ENCODE peak calls at places on chromosomes 2 and 18, in seven cellular contexts. One of them, this sample, is unnamed.

GRCh38 chr2:83944174-83944573 is 514.9 kb downstream of the SUCLG1 start:
- DNase-seq in mammary epithelial cell: no peak
- DNase-seq in Calu3: no peak
- DNase-seq in stimulated activated CD4-positive, alpha-beta T cell treated with anti-CD3 and anti-CD28 coated beads, Interleukin-12 subunit alpha, Interleukin-12 subunit beta, amount 100 ng/mL, for 48 hours: no peak
- DNase-seq in substantia nigra: no peak
- DNase-seq in lower lobe of right lung: no peak
- DNase-seq in occipital lobe: no peak
- DNase-seq in this sample: no peak

GRCh38 chr2:99444222-99444621 is 45.6 kb downstream of the REV1 start:
- DNase-seq in Calu3: no peak
- DNase-seq in substantia nigra: no peak
- DNase-seq in occipital lobe: no peak
- DNase-seq in lower lobe of right lung: no peak
- DNase-seq in mammary epithelial cell: no peak
- DNase-seq in stimulated activated CD4-positive, alpha-beta T cell treated with anti-CD3 and anti-CD28 coated beads, Interleukin-12 subunit alpha, Interleukin-12 subunit beta, amount 100 ng/mL, for 48 hours: no peak
- DNase-seq in this sample: no peak

GRCh38 chr2:36696533-36696932 is at the start of gene VIT:
- DNase-seq in lower lobe of right lung: no peak
- DNase-seq in Calu3: no peak
- DNase-seq in occipital lobe: no peak
- DNase-seq in mammary epithelial cell: no peak
- DNase-seq in stimulated activated CD4-positive, alpha-beta T cell treated with anti-CD3 and anti-CD28 coated beads, Interleukin-12 subunit alpha, Interleukin-12 subunit beta, amount 100 ng/mL, for 48 hours: no peak
- DNase-seq in substantia nigra: no peak
- DNase-seq in this sample: no peak

GRCh38 chr2:236773206-236773605 is 203.6 kb downstream of the ACKR3 start:
- DNase-seq in lower lobe of right lung: no peak
- DNase-seq in stimulated activated CD4-positive, alpha-beta T cell treated with anti-CD3 and anti-CD28 coated beads, Interleukin-12 subunit alpha, Interleukin-12 subunit beta, amount 100 ng/mL, for 48 hours: no peak
- DNase-seq in Calu3: no peak
- DNase-seq in substantia nigra: no peak
- DNase-seq in mammary epithelial cell: no peak
- DNase-seq in occipital lobe: no peak
- DNase-seq in this sample: no peak

GRCh38 chr2:189298481-189298880 is 118.9 kb upstream of the COL5A2 start:
- DNase-seq in Calu3: no peak
- DNase-seq in lower lobe of right lung: no peak
- DNase-seq in occipital lobe: no peak
- DNase-seq in mammary epithelial cell: peak; percentile 8
- DNase-seq in stimulated activated CD4-positive, alpha-beta T cell treated with anti-CD3 and anti-CD28 coated beads, Interleukin-12 subunit alpha, Interleukin-12 subunit beta, amount 100 ng/mL, for 48 hours: no peak
- DNase-seq in substantia nigra: no peak
- DNase-seq in this sample: no peak

GRCh38 chr18:65567372-65567771 is 183.4 kb upstream of the CDH7 start:
- DNase-seq in stimulated activated CD4-positive, alpha-beta T cell treated with anti-CD3 and anti-CD28 coated beads, Interleukin-12 subunit alpha, Interleukin-12 subunit beta, amount 100 ng/mL, for 48 hours: no peak
- DNase-seq in Calu3: peak; percentile 19
- DNase-seq in substantia nigra: no peak
- DNase-seq in occipital lobe: no peak
- DNase-seq in mammary epithelial cell: no peak
- DNase-seq in lower lobe of right lung: no peak
- DNase-seq in this sample: peak; percentile 36

GRCh38 chr2:31402388-31402787 is 12.2 kb downstream of the XDH start:
- DNase-seq in substantia nigra: no peak
- DNase-seq in mammary epithelial cell: no peak
- DNase-seq in stimulated activated CD4-positive, alpha-beta T cell treated with anti-CD3 and anti-CD28 coated beads, Interleukin-12 subunit alpha, Interleukin-12 subunit beta, amount 100 ng/mL, for 48 hours: no peak
- DNase-seq in lower lobe of right lung: no peak
- DNase-seq in Calu3: no peak
- DNase-seq in occipital lobe: no peak
- DNase-seq in this sample: no peak

GRCh38 chr2:121018136-121019057 is 266.6 kb downstream of the TFCP2L1 start:
- DNase-seq in occipital lobe: no peak
- DNase-seq in stimulated activated CD4-positive, alpha-beta T cell treated with anti-CD3 and anti-CD28 coated beads, Interleukin-12 subunit alpha, Interleukin-12 subunit beta, amount 100 ng/mL, for 48 hours: no peak
- DNase-seq in substantia nigra: no peak
- DNase-seq in Calu3: peak; percentile 11
- DNase-seq in mammary epithelial cell: no peak
- DNase-seq in lower lobe of right lung: no peak
- DNase-seq in this sample: no peak

GRCh38 chr2:127037456-127037855 is 69.5 kb downstream of the BIN1 start:
- DNase-seq in Calu3: no peak
- DNase-seq in substantia nigra: no peak
- DNase-seq in lower lobe of right lung: no peak
- DNase-seq in occipital lobe: no peak
- DNase-seq in mammary epithelial cell: no peak
- DNase-seq in stimulated activated CD4-positive, alpha-beta T cell treated with anti-CD3 and anti-CD28 coated beads, Interleukin-12 subunit alpha, Interleukin-12 subunit beta, amount 100 ng/mL, for 48 hours: no peak
- DNase-seq in this sample: no peak

GRCh38 chr2:229089806-229090205 is 181.3 kb downstream of the PID1 start:
- DNase-seq in occipital lobe: no peak
- DNase-seq in lower lobe of right lung: no peak
- DNase-seq in Calu3: no peak
- DNase-seq in substantia nigra: no peak
- DNase-seq in mammary epithelial cell: no peak
- DNase-seq in stimulated activated CD4-positive, alpha-beta T cell treated with anti-CD3 and anti-CD28 coated beads, Interleukin-12 subunit alpha, Interleukin-12 subunit beta, amount 100 ng/mL, for 48 hours: no peak
- DNase-seq in this sample: no peak

GRCh38 chr18:13266208-13267100 is 47.9 kb downstream of the LDLRAD4 start:
- DNase-seq in substantia nigra: no peak
- DNase-seq in stimulated activated CD4-positive, alpha-beta T cell treated with anti-CD3 and anti-CD28 coated beads, Interleukin-12 subunit alpha, Interleukin-12 subunit beta, amount 100 ng/mL, for 48 hours: peak; percentile 58
- DNase-seq in occipital lobe: no peak
- DNase-seq in lower lobe of right lung: peak; percentile 68
- DNase-seq in mammary epithelial cell: no peak
- DNase-seq in Calu3: no peak
- DNase-seq in this sample: no peak

GRCh38 chr2:140442319-140442718 is 1662.1 kb upstream of the NXPH2 start:
- DNase-seq in stimulated activated CD4-positive, alpha-beta T cell treated with anti-CD3 and anti-CD28 coated beads, Interleukin-12 subunit alpha, Interleukin-12 subunit beta, amount 100 ng/mL, for 48 hours: no peak
- DNase-seq in lower lobe of right lung: no peak
- DNase-seq in mammary epithelial cell: no peak
- DNase-seq in occipital lobe: no peak
- DNase-seq in Calu3: no peak
- DNase-seq in substantia nigra: no peak
- DNase-seq in this sample: no peak

GRCh38 chr18:65938592-65939372 is 188.0 kb downstream of the CDH7 start:
- DNase-seq in Calu3: peak; percentile 43
- DNase-seq in lower lobe of right lung: no peak
- DNase-seq in stimulated activated CD4-positive, alpha-beta T cell treated with anti-CD3 and anti-CD28 coated beads, Interleukin-12 subunit alpha, Interleukin-12 subunit beta, amount 100 ng/mL, for 48 hours: no peak
- DNase-seq in mammary epithelial cell: no peak
- DNase-seq in substantia nigra: no peak
- DNase-seq in occipital lobe: no peak
- DNase-seq in this sample: no peak

GRCh38 chr18:28729321-28729720 is 552.4 kb upstream of the CDH2 start:
- DNase-seq in Calu3: no peak
- DNase-seq in substantia nigra: no peak
- DNase-seq in occipital lobe: no peak
- DNase-seq in lower lobe of right lung: no peak
- DNase-seq in stimulated activated CD4-positive, alpha-beta T cell treated with anti-CD3 and anti-CD28 coated beads, Interleukin-12 subunit alpha, Interleukin-12 subunit beta, amount 100 ng/mL, for 48 hours: no peak
- DNase-seq in mammary epithelial cell: peak; percentile 55
- DNase-seq in this sample: no peak

GRCh38 chr2:170013802-170014551 is 164.0 kb upstream of the MYO3B start:
- DNase-seq in stimulated activated CD4-positive, alpha-beta T cell treated with anti-CD3 and anti-CD28 coated beads, Interleukin-12 subunit alpha, Interleukin-12 subunit beta, amount 100 ng/mL, for 48 hours: no peak
- DNase-seq in occipital lobe: no peak
- DNase-seq in lower lobe of right lung: no peak
- DNase-seq in substantia nigra: no peak
- DNase-seq in mammary epithelial cell: no peak
- DNase-seq in Calu3: no peak
- DNase-seq in this sample: no peak

GRCh38 chr2:26411419-26411818 is 9.7 kb downstream of the DRC1 start:
- DNase-seq in stimulated activated CD4-positive, alpha-beta T cell treated with anti-CD3 and anti-CD28 coated beads, Interleukin-12 subunit alpha, Interleukin-12 subunit beta, amount 100 ng/mL, for 48 hours: no peak
- DNase-seq in substantia nigra: no peak
- DNase-seq in mammary epithelial cell: no peak
- DNase-seq in lower lobe of right lung: no peak
- DNase-seq in Calu3: no peak
- DNase-seq in occipital lobe: no peak
- DNase-seq in this sample: no peak

GRCh38 chr2:10507106-10507505 is 59.0 kb upstream of the ODC1 start:
- DNase-seq in occipital lobe: no peak
- DNase-seq in mammary epithelial cell: no peak
- DNase-seq in stimulated activated CD4-positive, alpha-beta T cell treated with anti-CD3 and anti-CD28 coated beads, Interleukin-12 subunit alpha, Interleukin-12 subunit beta, amount 100 ng/mL, for 48 hours: no peak
- DNase-seq in lower lobe of right lung: no peak
- DNase-seq in Calu3: no peak
- DNase-seq in substantia nigra: no peak
- DNase-seq in this sample: no peak

GRCh38 chr18:8084160-8084559 is 517.0 kb downstream of the PTPRM start:
- DNase-seq in occipital lobe: no peak
- DNase-seq in Calu3: peak; percentile 22
- DNase-seq in lower lobe of right lung: no peak
- DNase-seq in substantia nigra: no peak
- DNase-seq in mammary epithelial cell: peak; percentile 46
- DNase-seq in stimulated activated CD4-positive, alpha-beta T cell treated with anti-CD3 and anti-CD28 coated beads, Interleukin-12 subunit alpha, Interleukin-12 subunit beta, amount 100 ng/mL, for 48 hours: no peak
- DNase-seq in this sample: no peak

GRCh38 chr18:24544141-24544498 is 83.7 kb downstream of the HRH4 start:
- DNase-seq in mammary epithelial cell: peak; percentile 38
- DNase-seq in stimulated activated CD4-positive, alpha-beta T cell treated with anti-CD3 and anti-CD28 coated beads, Interleukin-12 subunit alpha, Interleukin-12 subunit beta, amount 100 ng/mL, for 48 hours: no peak
- DNase-seq in Calu3: peak; percentile 35
- DNase-seq in lower lobe of right lung: no peak
- DNase-seq in occipital lobe: no peak
- DNase-seq in substantia nigra: no peak
- DNase-seq in this sample: no peak

GRCh38 chr2:175698076-175698475 is 304.0 kb downstream of the LNPK start:
- DNase-seq in substantia nigra: no peak
- DNase-seq in occipital lobe: no peak
- DNase-seq in mammary epithelial cell: no peak
- DNase-seq in lower lobe of right lung: no peak
- DNase-seq in stimulated activated CD4-positive, alpha-beta T cell treated with anti-CD3 and anti-CD28 coated beads, Interleukin-12 subunit alpha, Interleukin-12 subunit beta, amount 100 ng/mL, for 48 hours: no peak
- DNase-seq in Calu3: no peak
- DNase-seq in this sample: no peak

GRCh38 chr2:157281316-157281715 is 23.8 kb downstream of the GALNT5 start:
- DNase-seq in mammary epithelial cell: no peak
- DNase-seq in occipital lobe: no peak
- DNase-seq in lower lobe of right lung: no peak
- DNase-seq in Calu3: no peak
- DNase-seq in substantia nigra: no peak
- DNase-seq in stimulated activated CD4-positive, alpha-beta T cell treated with anti-CD3 and anti-CD28 coated beads, Interleukin-12 subunit alpha, Interleukin-12 subunit beta, amount 100 ng/mL, for 48 hours: no peak
- DNase-seq in this sample: no peak

GRCh38 chr2:67927489-67927888 is 135.3 kb downstream of the C1D start:
- DNase-seq in lower lobe of right lung: no peak
- DNase-seq in occipital lobe: no peak
- DNase-seq in mammary epithelial cell: no peak
- DNase-seq in stimulated activated CD4-positive, alpha-beta T cell treated with anti-CD3 and anti-CD28 coated beads, Interleukin-12 subunit alpha, Interleukin-12 subunit beta, amount 100 ng/mL, for 48 hours: no peak
- DNase-seq in Calu3: no peak
- DNase-seq in substantia nigra: no peak
- DNase-seq in this sample: no peak

GRCh38 chr2:172927381-172928357 is 148.0 kb upstream of the MAP3K20 start:
- DNase-seq in Calu3: no peak
- DNase-seq in occipital lobe: no peak
- DNase-seq in substantia nigra: no peak
- DNase-seq in stimulated activated CD4-positive, alpha-beta T cell treated with anti-CD3 and anti-CD28 coated beads, Interleukin-12 subunit alpha, Interleukin-12 subunit beta, amount 100 ng/mL, for 48 hours: no peak
- DNase-seq in mammary epithelial cell: no peak
- DNase-seq in lower lobe of right lung: no peak
- DNase-seq in this sample: no peak

GRCh38 chr2:39996653-39997080 is 217.6 kb upstream of the THUMPD2 start:
- DNase-seq in Calu3: peak; percentile 12
- DNase-seq in stimulated activated CD4-positive, alpha-beta T cell treated with anti-CD3 and anti-CD28 coated beads, Interleukin-12 subunit alpha, Interleukin-12 subunit beta, amount 100 ng/mL, for 48 hours: peak; percentile 8
- DNase-seq in substantia nigra: no peak
- DNase-seq in lower lobe of right lung: no peak
- DNase-seq in mammary epithelial cell: peak; percentile 96
- DNase-seq in occipital lobe: no peak
- DNase-seq in this sample: no peak

GRCh38 chr2:63055510-63056308 is 5.1 kb downstream of the OTX1 start:
- DNase-seq in lower lobe of right lung: no peak
- DNase-seq in stimulated activated CD4-positive, alpha-beta T cell treated with anti-CD3 and anti-CD28 coated beads, Interleukin-12 subunit alpha, Interleukin-12 subunit beta, amount 100 ng/mL, for 48 hours: no peak
- DNase-seq in substantia nigra: no peak
- DNase-seq in mammary epithelial cell: no peak
- DNase-seq in occipital lobe: no peak
- DNase-seq in Calu3: no peak
- DNase-seq in this sample: no peak

GRCh38 chr2:12791906-12792305 is 75.2 kb downstream of the TRIB2 start:
- DNase-seq in mammary epithelial cell: no peak
- DNase-seq in occipital lobe: no peak
- DNase-seq in lower lobe of right lung: no peak
- DNase-seq in Calu3: no peak
- DNase-seq in substantia nigra: no peak
- DNase-seq in stimulated activated CD4-positive, alpha-beta T cell treated with anti-CD3 and anti-CD28 coated beads, Interleukin-12 subunit alpha, Interleukin-12 subunit beta, amount 100 ng/mL, for 48 hours: no peak
- DNase-seq in this sample: no peak

GRCh38 chr2:233264667-233265066 is 13.2 kb downstream of the ATG16L1 start:
- DNase-seq in substantia nigra: no peak
- DNase-seq in mammary epithelial cell: no peak
- DNase-seq in lower lobe of right lung: no peak
- DNase-seq in stimulated activated CD4-positive, alpha-beta T cell treated with anti-CD3 and anti-CD28 coated beads, Interleukin-12 subunit alpha, Interleukin-12 subunit beta, amount 100 ng/mL, for 48 hours: no peak
- DNase-seq in Calu3: no peak
- DNase-seq in occipital lobe: no peak
- DNase-seq in this sample: no peak

GRCh38 chr2:54446122-54446521 is 10.0 kb upstream of the SPTBN1 start:
- DNase-seq in mammary epithelial cell: no peak
- DNase-seq in Calu3: no peak
- DNase-seq in lower lobe of right lung: no peak
- DNase-seq in substantia nigra: no peak
- DNase-seq in stimulated activated CD4-positive, alpha-beta T cell treated with anti-CD3 and anti-CD28 coated beads, Interleukin-12 subunit alpha, Interleukin-12 subunit beta, amount 100 ng/mL, for 48 hours: no peak
- DNase-seq in occipital lobe: no peak
- DNase-seq in this sample: no peak

GRCh38 chr18:37565138-37565984 is at the start of gene CELF4:
- DNase-seq in mammary epithelial cell: peak; percentile 15
- DNase-seq in stimulated activated CD4-positive, alpha-beta T cell treated with anti-CD3 and anti-CD28 coated beads, Interleukin-12 subunit alpha, Interleukin-12 subunit beta, amount 100 ng/mL, for 48 hours: no peak
- DNase-seq in Calu3: no peak
- DNase-seq in substantia nigra: no peak
- DNase-seq in occipital lobe: peak; percentile 61
- DNase-seq in lower lobe of right lung: no peak
- DNase-seq in this sample: peak; percentile 59

GRCh38 chr18:57780318-57781127 is 22.6 kb downstream of the ATP8B1 start:
- DNase-seq in lower lobe of right lung: no peak
- DNase-seq in occipital lobe: no peak
- DNase-seq in substantia nigra: no peak
- DNase-seq in mammary epithelial cell: peak; percentile 76
- DNase-seq in Calu3: peak; percentile 39
- DNase-seq in stimulated activated CD4-positive, alpha-beta T cell treated with anti-CD3 and anti-CD28 coated beads, Interleukin-12 subunit alpha, Interleukin-12 subunit beta, amount 100 ng/mL, for 48 hours: no peak
- DNase-seq in this sample: no peak

GRCh38 chr2:29847901-29848300 is 73.5 kb downstream of the ALK start:
- DNase-seq in Calu3: no peak
- DNase-seq in stimulated activated CD4-positive, alpha-beta T cell treated with anti-CD3 and anti-CD28 coated beads, Interleukin-12 subunit alpha, Interleukin-12 subunit beta, amount 100 ng/mL, for 48 hours: no peak
- DNase-seq in lower lobe of right lung: no peak
- DNase-seq in mammary epithelial cell: no peak
- DNase-seq in occipital lobe: no peak
- DNase-seq in substantia nigra: no peak
- DNase-seq in this sample: no peak

GRCh38 chr2:97735161-97735561 is 21.8 kb downstream of the ZAP70 start:
- DNase-seq in substantia nigra: no peak
- DNase-seq in stimulated activated CD4-positive, alpha-beta T cell treated with anti-CD3 and anti-CD28 coated beads, Interleukin-12 subunit alpha, Interleukin-12 subunit beta, amount 100 ng/mL, for 48 hours: no peak
- DNase-seq in mammary epithelial cell: no peak
- DNase-seq in lower lobe of right lung: no peak
- DNase-seq in occipital lobe: no peak
- DNase-seq in Calu3: no peak
- DNase-seq in this sample: no peak

GRCh38 chr2:213995400-213996105 is 415.3 kb upstream of the VWC2L start:
- DNase-seq in substantia nigra: no peak
- DNase-seq in stimulated activated CD4-positive, alpha-beta T cell treated with anti-CD3 and anti-CD28 coated beads, Interleukin-12 subunit alpha, Interleukin-12 subunit beta, amount 100 ng/mL, for 48 hours: no peak
- DNase-seq in Calu3: peak; percentile 59
- DNase-seq in mammary epithelial cell: peak; percentile 91
- DNase-seq in lower lobe of right lung: no peak
- DNase-seq in occipital lobe: no peak
- DNase-seq in this sample: no peak

GRCh38 chr2:240663791-240664190 is 18.9 kb downstream of the AQP12B start:
- DNase-seq in substantia nigra: no peak
- DNase-seq in stimulated activated CD4-positive, alpha-beta T cell treated with anti-CD3 and anti-CD28 coated beads, Interleukin-12 subunit alpha, Interleukin-12 subunit beta, amount 100 ng/mL, for 48 hours: no peak
- DNase-seq in Calu3: no peak
- DNase-seq in mammary epithelial cell: no peak
- DNase-seq in occipital lobe: no peak
- DNase-seq in lower lobe of right lung: no peak
- DNase-seq in this sample: no peak

GRCh38 chr18:48885951-48886400 is 64.8 kb downstream of the SMAD7 start:
- DNase-seq in mammary epithelial cell: no peak
- DNase-seq in lower lobe of right lung: no peak
- DNase-seq in substantia nigra: no peak
- DNase-seq in Calu3: no peak
- DNase-seq in occipital lobe: no peak
- DNase-seq in stimulated activated CD4-positive, alpha-beta T cell treated with anti-CD3 and anti-CD28 coated beads, Interleukin-12 subunit alpha, Interleukin-12 subunit beta, amount 100 ng/mL, for 48 hours: no peak
- DNase-seq in this sample: no peak

GRCh38 chr18:13246121-13246520 is 27.6 kb downstream of the LDLRAD4 start:
- DNase-seq in mammary epithelial cell: no peak
- DNase-seq in occipital lobe: no peak
- DNase-seq in substantia nigra: no peak
- DNase-seq in Calu3: no peak
- DNase-seq in stimulated activated CD4-positive, alpha-beta T cell treated with anti-CD3 and anti-CD28 coated beads, Interleukin-12 subunit alpha, Interleukin-12 subunit beta, amount 100 ng/mL, for 48 hours: no peak
- DNase-seq in lower lobe of right lung: no peak
- DNase-seq in this sample: no peak

GRCh38 chr18:58671941-58672565 is 788 bp downstream of the MALT1 start:
- DNase-seq in occipital lobe: no peak
- DNase-seq in lower lobe of right lung: peak; percentile 67
- DNase-seq in stimulated activated CD4-positive, alpha-beta T cell treated with anti-CD3 and anti-CD28 coated beads, Interleukin-12 subunit alpha, Interleukin-12 subunit beta, amount 100 ng/mL, for 48 hours: no peak
- DNase-seq in Calu3: no peak
- DNase-seq in substantia nigra: no peak
- DNase-seq in mammary epithelial cell: peak; percentile 69
- DNase-seq in this sample: no peak

GRCh38 chr18:54323970-54324369 is 33.7 kb downstream of the STARD6 start:
- DNase-seq in stimulated activated CD4-positive, alpha-beta T cell treated with anti-CD3 and anti-CD28 coated beads, Interleukin-12 subunit alpha, Interleukin-12 subunit beta, amount 100 ng/mL, for 48 hours: no peak
- DNase-seq in occipital lobe: no peak
- DNase-seq in mammary epithelial cell: no peak
- DNase-seq in Calu3: no peak
- DNase-seq in lower lobe of right lung: no peak
- DNase-seq in substantia nigra: no peak
- DNase-seq in this sample: no peak

This sample was measured in hippocampal formation.